ENCODE peak calls at places on chromosomes 5 and 9, in eight cellular contexts. D is adrenal gland; V is stimulated activated CD4-positive, alpha-beta T cell treated with anti-CD3 and anti-CD28 coated beads, Interleukin-4, amount 100 ng/mL, for 48 hours; C is GM03348; G is astrocyte of the spinal cord; B is kidney epithelial cell; Y is activated CD4-positive, alpha-beta T cell treated with anti-CD3 and anti-CD28 coated beads, Interleukin-2, amount 50 U/mL, for 24 hours; E is pancreas. N is an unnamed sample.

GRCh38 chr9:125632321-125633115 is 74.5 kb downstream of the MAPKAP1 start:
- DNase-seq in D (no peak), V (no peak), C (peak; percentile 16), G (no peak), B (peak; percentile 16), Y (peak; percentile 46), E (no peak), N (no peak)

GRCh38 chr5:5181650-5182324 is 41.7 kb downstream of the ADAMTS16 start:
- DNase-seq in D (no peak), V (no peak), C (no peak), G (no peak), B (no peak), Y (no peak), E (no peak), N (no peak)

GRCh38 chr9:133153227-133154096 is 10.3 kb downstream of the GBGT1 start:
- DNase-seq in D (no peak), V (no peak), C (no peak), G (no peak), B (no peak), Y (no peak), E (peak; percentile 54), N (no peak)

GRCh38 chr9:107734231-107735014 is 244.9 kb upstream of the KLF4 start:
- DNase-seq in D (peak; percentile 54), V (no peak), C (peak; percentile 82), G (peak; percentile 50), B (no peak), Y (no peak), E (no peak), N (no peak)

GRCh38 chr5:154624341-154624740 is 130.8 kb upstream of the LARP1 start:
- DNase-seq in D (no peak), V (no peak), C (no peak), G (no peak), B (no peak), Y (no peak), E (no peak), N (no peak)

GRCh38 chr5:14582797-14583137 is 1.2 kb downstream of the OTULINL start:
- DNase-seq in D (no peak), V (no peak), C (no peak), G (no peak), B (no peak), Y (no peak), E (no peak), N (no peak)

GRCh38 chr5:16593013-16593412 is 23.8 kb downstream of the RETREG1 start:
- DNase-seq in D (no peak), V (no peak), C (no peak), G (peak; percentile 73), B (peak; percentile 49), Y (no peak), E (no peak), N (no peak)

GRCh38 chr9:79382044-79382443 is 189.7 kb upstream of the TLE4 start:
- DNase-seq in D (no peak), V (no peak), C (no peak), G (no peak), B (no peak), Y (no peak), E (no peak), N (no peak)

GRCh38 chr5:156411-157072 is 34.8 kb upstream of the LRRC14B start:
- DNase-seq in D (no peak), V (no peak), C (no peak), G (no peak), B (no peak), Y (no peak), E (peak; percentile 53), N (no peak)

GRCh38 chr9:131732636-131733340 is 7.1 kb downstream of the RAPGEF1 start:
- DNase-seq in D (no peak), V (no peak), C (no peak), G (no peak), B (no peak), Y (no peak), E (no peak), N (no peak)

GRCh38 chr9:97853844-97854695 is 1.0 kb downstream of the FOXE1 start:
- DNase-seq in D (no peak), V (peak; percentile 36), C (no peak), G (no peak), B (no peak), Y (peak; percentile 39), E (no peak), N (no peak)

GRCh38 chr5:51892680-51893079 is 509.4 kb downstream of the ISL1 start:
- DNase-seq in D (no peak), V (no peak), C (no peak), G (no peak), B (no peak), Y (no peak), E (no peak), N (no peak)

GRCh38 chr5:88524941-88525340 is 256.3 kb upstream of the TMEM161B start:
- DNase-seq in D (no peak), V (no peak), C (no peak), G (no peak), B (no peak), Y (no peak), E (no peak), N (no peak)

GRCh38 chr9:5336683-5337082 is 3.0 kb downstream of the RLN1 start:
- DNase-seq in D (no peak), V (no peak), C (no peak), G (no peak), B (no peak), Y (peak; percentile 13), E (no peak), N (no peak)

GRCh38 chr5:176564002-176564401 is 14.9 kb downstream of the CDHR2 start:
- DNase-seq in D (no peak), V (no peak), C (no peak), G (no peak), B (no peak), Y (no peak), E (no peak), N (no peak)